ENCODE peak calls at places on chromosomes 1 and 21, in eight cellular contexts. P is fibroblast of mammary gland, Y is AG10803, V is dorsolateral prefrontal cortex, C is SK-N-SH, M is GM20000, Z is epithelial cell of proximal tubule, X is epithelial cell of esophagus. I is an unnamed sample.
A peak's percentile ranks its signal among the peaks of the same experiment; 100 is the strongest.

GRCh38 chr1:154877370-154877974 is 7.4 kb upstream of the KCNN3 start:
- DNase-seq in P (peak; percentile 22), Y (no peak), V (no peak), C (no peak), M (no peak), Z (no peak), X (peak; percentile 25), I (peak; percentile 23)

GRCh38 chr1:36085126-36085525 is 1.2 kb downstream of the TEKT2 start:
- DNase-seq in P (no peak), Y (no peak), V (no peak), C (no peak), M (no peak), Z (no peak), X (no peak), I (no peak)

GRCh38 chr1:113931456-113931855 is 2.3 kb downstream of the HIPK1 start:
- DNase-seq in P (peak; percentile 62), Y (peak; percentile 24), V (no peak), C (no peak), M (no peak), Z (no peak), X (peak; percentile 47), I (no peak)

GRCh38 chr1:61121631-61122030 is 39.3 kb downstream of the NFIA start:
- DNase-seq in P (no peak), Y (no peak), V (no peak), C (no peak), M (no peak), Z (no peak), X (peak; percentile 20), I (no peak)

GRCh38 chr21:14968029-14968428 is 96.8 kb downstream of the NRIP1 start:
- DNase-seq in P (no peak), Y (no peak), V (no peak), C (no peak), M (no peak), Z (no peak), X (peak; percentile 64), I (no peak)

GRCh38 chr1:6594977-6595740 is 7.5 kb downstream of the KLHL21 start:
- DNase-seq in P (no peak), Y (no peak), V (no peak), C (no peak), M (no peak), Z (no peak), X (no peak), I (no peak)

GRCh38 chr1:13699936-13700520 is at the start of gene PRDM2:
- DNase-seq in P (peak; percentile 19), Y (peak; percentile 42), V (peak; percentile 20), C (peak; percentile 88), M (peak; percentile 84), Z (no peak), X (peak; percentile 48), I (peak; percentile 42)

GRCh38 chr21:46604975-46605758 is at the start of gene S100B:
- DNase-seq in P (no peak), Y (no peak), V (peak; percentile 88), C (peak; percentile 86), M (no peak), Z (no peak), X (no peak), I (no peak)

GRCh38 chr1:230114245-230114651 is 47.2 kb downstream of the GALNT2 start:
- DNase-seq in P (peak; percentile 87), Y (no peak), V (no peak), C (no peak), M (no peak), Z (no peak), X (no peak), I (no peak)

DNA sequence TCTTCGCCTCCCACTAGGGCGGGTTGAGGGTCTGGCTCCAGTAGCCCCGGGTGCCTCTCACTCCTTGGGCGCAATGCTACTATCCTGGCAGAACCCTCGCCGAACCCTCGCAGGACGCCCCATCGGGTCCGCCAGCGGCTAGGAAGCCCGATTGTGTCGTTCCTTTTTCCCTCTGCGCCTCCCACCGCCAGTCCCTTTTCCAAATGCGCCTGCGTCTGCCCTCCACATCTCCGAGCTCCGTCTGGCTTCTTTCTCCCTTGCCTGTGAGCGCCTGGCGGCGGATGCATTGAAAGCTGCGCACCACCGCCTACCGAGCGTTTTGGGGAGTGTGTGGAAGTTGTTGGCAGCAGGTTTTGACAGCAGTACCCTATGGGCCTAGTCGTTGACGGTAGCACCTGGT is 1.0 kb upstream of the DIRAS3 start:
- DNase-seq in P (peak; percentile 70), Y (peak; percentile 73), V (no peak), C (peak; percentile 78), M (no peak), Z (no peak), X (peak; percentile 70), I (no peak)
- TF ChIP-seq CTCF in P (peak; percentile 55), Y (peak; percentile 66), V (no peak), C (peak; percentile 58), M (no peak), Z (peak; percentile 40), X (peak; percentile 48), I (no peak)

DNA sequence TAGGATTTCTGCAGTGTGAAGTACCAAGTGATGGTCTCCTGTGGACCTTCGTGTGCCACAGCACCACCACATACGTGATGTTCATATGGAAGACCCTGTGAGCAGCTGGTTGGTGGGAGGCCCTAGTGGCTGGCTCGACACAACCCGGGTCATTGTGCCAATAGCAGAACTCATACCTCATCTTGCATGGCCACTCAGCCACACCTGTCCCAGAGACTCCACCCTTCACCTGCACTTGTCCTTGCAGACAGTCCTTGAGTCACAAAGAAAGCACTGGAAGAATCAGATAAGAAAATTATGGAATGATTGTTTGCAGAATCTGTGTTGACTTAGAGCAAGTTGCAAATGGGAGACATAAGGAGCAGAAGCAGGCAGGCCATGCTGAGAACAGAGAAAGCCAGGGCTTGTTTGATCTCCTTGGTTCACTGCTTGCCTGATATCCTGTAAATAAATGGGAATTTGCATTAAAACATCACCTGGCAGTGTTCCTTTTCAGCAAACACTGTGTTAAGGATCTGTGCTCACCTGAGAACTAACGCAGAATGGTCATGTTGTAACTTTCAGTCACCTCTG is 307.7 kb downstream of the SIPA1L2 start:
- DNase-seq in P (no peak), Y (no peak), V (no peak), C (no peak), M (no peak), Z (no peak), X (no peak), I (no peak)
- TF ChIP-seq CTCF in P (no peak), Y (no peak), V (no peak), C (no peak), M (no peak), Z (no peak), X (no peak), I (no peak)

DNA sequence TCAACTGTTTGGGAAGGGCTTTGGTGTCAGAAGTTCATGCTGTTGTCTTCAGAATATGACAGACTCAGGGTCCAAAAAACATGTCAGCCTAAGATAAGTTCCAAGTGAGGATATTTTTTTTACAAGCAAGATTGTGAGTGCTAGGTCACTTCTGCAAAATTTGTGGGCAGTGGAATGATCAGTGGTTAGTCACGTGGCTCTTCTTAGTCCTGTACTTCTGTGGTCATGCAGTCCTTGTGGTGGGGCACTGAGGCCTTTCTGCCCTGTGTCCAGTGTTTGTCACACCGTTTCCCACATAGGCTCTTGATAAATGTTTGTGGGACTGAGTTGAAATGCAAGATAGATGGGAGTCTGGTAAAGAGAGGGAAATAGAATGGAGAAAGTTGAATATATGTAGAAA is 5.3 kb downstream of the RGL1 start:
- DNase-seq in P (peak; percentile 35), Y (no peak), V (no peak), C (no peak), M (no peak), Z (no peak), X (no peak), I (no peak)
- TF ChIP-seq CTCF in P (no peak), Y (no peak), V (no peak), C (no peak), M (no peak), Z (no peak), X (no peak), I (no peak)

GRCh38 chr1:27306892-27307850 is 14.8 kb upstream of the TMEM222 start:
- DNase-seq in P (no peak), Y (no peak), V (no peak), C (no peak), M (no peak), Z (no peak), X (no peak), I (no peak)
- TF ChIP-seq CTCF in P (no peak), Y (no peak), V (no peak), C (no peak), M (no peak), Z (no peak), X (no peak), I (no peak)

GRCh38 chr1:70038025-70038424 is 167.4 kb downstream of the LRRC40 start:
- DNase-seq in P (peak; percentile 11), Y (no peak), V (no peak), C (no peak), M (no peak), Z (no peak), X (peak; percentile 97), I (no peak)

GRCh38 chr1:70033266-70033873 is 172.0 kb downstream of the LRRC40 start:
- DNase-seq in P (no peak), Y (no peak), V (no peak), C (no peak), M (no peak), Z (no peak), X (no peak), I (no peak)

GRCh38 chr1:70034403-70034802 is 171.0 kb downstream of the LRRC40 start:
- DNase-seq in P (peak; percentile 80), Y (peak; percentile 64), V (no peak), C (peak; percentile 8), M (no peak), Z (no peak), X (peak; percentile 75), I (peak; percentile 23)

GRCh38 chr1:70039485-70039884 is 165.9 kb downstream of the LRRC40 start:
- DNase-seq in P (no peak), Y (no peak), V (no peak), C (no peak), M (no peak), Z (no peak), X (no peak), I (no peak)

GRCh38 chr1:70033934-70034333 is 171.4 kb downstream of the LRRC40 start:
- DNase-seq in P (no peak), Y (no peak), V (no peak), C (no peak), M (no peak), Z (no peak), X (no peak), I (no peak)
- TF ChIP-seq CTCF in P (no peak), Y (no peak), V (no peak), C (no peak), M (no peak), Z (no peak), X (no peak), I (no peak)

DNA sequence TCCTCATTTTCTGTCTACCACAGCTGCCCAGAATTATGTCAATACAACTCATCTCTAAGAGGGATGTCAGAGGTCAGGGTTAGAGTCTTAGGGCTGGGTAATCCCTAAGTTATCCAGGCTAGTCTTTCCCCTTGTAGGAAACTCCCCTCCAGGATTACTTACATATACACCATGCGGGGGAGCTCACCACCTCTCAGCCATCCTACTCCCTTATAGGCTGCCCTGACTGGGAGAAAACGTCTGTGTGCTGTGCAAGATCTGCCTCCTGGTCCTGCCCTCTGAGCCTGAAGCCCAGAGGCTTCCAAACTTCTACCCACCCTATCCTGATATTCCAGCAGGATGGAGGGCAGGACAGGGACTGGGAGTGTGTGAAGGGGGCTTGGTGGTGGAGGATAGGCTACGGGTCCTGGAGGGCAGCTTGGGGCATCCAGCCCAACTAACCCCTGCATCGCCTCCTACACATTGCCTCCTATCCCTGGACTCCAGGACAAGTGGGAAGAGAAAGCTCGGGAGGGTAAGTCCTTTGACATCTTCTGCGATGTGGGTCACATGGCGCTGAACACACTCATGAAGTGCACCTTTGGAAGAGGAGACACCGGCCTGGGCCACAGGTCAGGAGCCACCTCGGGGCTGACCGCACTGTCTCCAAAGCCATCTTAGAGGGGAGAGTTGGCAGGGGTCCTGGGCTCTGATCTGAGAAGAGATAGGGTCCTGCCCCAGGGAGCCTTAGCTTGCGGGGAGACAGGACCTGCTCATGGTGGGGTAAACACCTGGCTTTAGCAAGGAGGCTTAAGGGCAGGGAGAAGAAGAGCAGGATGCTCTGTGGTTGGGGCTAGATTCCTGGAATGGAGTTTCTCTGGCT is 14.4 kb downstream of the CYP4B1 start:
- DNase-seq in P (no peak), Y (no peak), V (no peak), C (no peak), M (no peak), Z (no peak), X (no peak), I (no peak)
- TF ChIP-seq CTCF in P (no peak), Y (no peak), V (no peak), C (no peak), M (no peak), Z (no peak), X (no peak), I (no peak)

I was measured in Calu3.